ENCODE peak calls at places on chromosome 4, in five cellular contexts. M is ELF-1, C is Right ventricle myocardium inferior, J is posterior cingulate gyrus, H is sciatic nerve. T is an unnamed sample.

GRCh38 chr4:32840461-32841189 is 2120.5 kb downstream of the PCDH7 start:
- DNase-seq in H (no peak), C (no peak), M (no peak), J (no peak), T (no peak)

GRCh38 chr4:15003441-15003890 is 1.2 kb downstream of the CPEB2 start:
- DNase-seq in H (peak), C (peak), J (peak), M (no peak), T (peak)

GRCh38 chr4:165651901-165652300 is 221.1 kb upstream of the TLL1 start:
- DNase-seq in M (no peak), J (no peak), C (no peak), H (no peak), T (no peak)

GRCh38 chr4:41334182-41334581 is 77.5 kb downstream of the UCHL1 start:
- DNase-seq in M (peak), C (no peak), J (no peak), H (no peak), T (no peak)

GRCh38 chr4:24428850-24429249 is 155.5 kb downstream of the DHX15 start:
- DNase-seq in C (no peak), H (no peak), J (no peak), M (no peak), T (no peak)

GRCh38 chr4:7647932-7648812 is 213.4 kb upstream of the PSAPL1 start:
- DNase-seq in H (no peak), M (no peak), J (no peak), C (no peak), T (no peak)

GRCh38 chr4:178958725-178959440 is 1516.6 kb upstream of the AGA start:
- DNase-seq in J (no peak), H (no peak), M (no peak), C (no peak), T (no peak)

GRCh38 chr4:104394409-104394813 is 100.3 kb downstream of the CXXC4 start:
- DNase-seq in C (peak), M (no peak), J (peak), H (no peak), T (no peak)

GRCh38 chr4:1712216-1713002 is at the start of gene SLBP:
- DNase-seq in M (peak), C (peak), H (peak), J (peak), T (peak)

GRCh38 chr4:58360354-58361133 is 1250.4 kb upstream of the IGFBP7 start:
- DNase-seq in C (no peak), J (no peak), M (no peak), H (no peak), T (no peak)

GRCh38 chr4:104989363-104989762 is 157.3 kb upstream of the TET2 start:
- DNase-seq in J (no peak), H (no peak), C (no peak), M (no peak), T (no peak)

GRCh38 chr4:99404595-99405287 is 30.4 kb downstream of the ADH7 start:
- DNase-seq in H (no peak), M (no peak), C (no peak), J (no peak), T (no peak)

GRCh38 chr4:138861130-138861529 is 154.5 kb upstream of the NOCT start:
- DNase-seq in C (no peak), H (no peak), M (no peak), J (no peak), T (no peak)

GRCh38 chr4:54877006-54877405 is 219.2 kb downstream of the KIT start:
- DNase-seq in J (no peak), M (no peak), H (no peak), C (no peak), T (no peak)

GRCh38 chr4:119744580-119744979 is 116.0 kb upstream of the PDE5A start:
- DNase-seq in M (no peak), J (no peak), H (no peak), C (no peak), T (no peak)

GRCh38 chr4:72076562-72076961 is 44.8 kb downstream of the NPFFR2 start:
- DNase-seq in C (no peak), J (no peak), H (no peak), M (no peak), T (no peak)

GRCh38 chr4:159946983-159947645 is 844.2 kb downstream of the RAPGEF2 start:
- DNase-seq in J (no peak), C (no peak), H (no peak), M (no peak), T (no peak)

GRCh38 chr4:40613456-40613855 is 16.2 kb downstream of the RBM47 start:
- DNase-seq in M (no peak), J (no peak), H (no peak), C (no peak), T (no peak)

GRCh38 chr4:133565379-133565778 is 416.3 kb downstream of the PCDH10 start:
- DNase-seq in J (no peak), H (no peak), C (no peak), M (no peak), T (no peak)

GRCh38 chr4:38925492-38926418 is 58.1 kb downstream of the FAM114A1 start:
- DNase-seq in J (peak), C (no peak), M (no peak), H (no peak), T (no peak)

GRCh38 chr4:169330811-169331210 is 60.1 kb upstream of the SH3RF1 start:
- DNase-seq in C (no peak), M (no peak), J (no peak), H (no peak), T (no peak)

GRCh38 chr4:159719531-159719930 is 616.7 kb downstream of the RAPGEF2 start:
- DNase-seq in H (no peak), C (no peak), J (no peak), M (no peak), T (no peak)

GRCh38 chr4:3074846-3075651 is 568 bp downstream of the HTT start:
- DNase-seq in H (peak), C (peak), M (peak), J (no peak), T (no peak)

GRCh38 chr4:52037730-52038108 is 380 bp downstream of the SGCB start:
- DNase-seq in J (peak), C (peak), M (peak), H (peak), T (no peak)

GRCh38 chr4:98081961-98082360 is 61.3 kb downstream of the STPG2 start:
- DNase-seq in C (no peak), H (no peak), M (no peak), J (no peak), T (no peak)

GRCh38 chr4:73662709-73663546 is 42.7 kb upstream of the RASSF6 start:
- DNase-seq in H (no peak), M (no peak), C (no peak), J (no peak), T (no peak)

GRCh38 chr4:142817442-142817841 is 28.7 kb downstream of the INPP4B start:
- DNase-seq in J (no peak), M (no peak), H (no peak), C (no peak), T (no peak)

GRCh38 chr4:143559757-143560147 is 46.2 kb downstream of the SMARCA5 start:
- DNase-seq in J (no peak), C (no peak), M (no peak), H (no peak), T (no peak)

GRCh38 chr4:174658246-174658645 is 136.0 kb upstream of the HPGD start:
- DNase-seq in H (no peak), M (no peak), C (no peak), J (no peak), T (no peak)

GRCh38 chr4:3709846-3710441 is 56.2 kb upstream of the ADRA2C start:
- DNase-seq in C (peak), J (no peak), M (no peak), H (no peak), T (no peak)

GRCh38 chr4:138090918-138091659 is 151.1 kb downstream of the SLC7A11 start:
- DNase-seq in C (no peak), M (no peak), J (no peak), H (no peak), T (no peak)

GRCh38 chr4:1628892-1629703 is 55.0 kb downstream of the FAM53A start:
- DNase-seq in J (peak), C (peak), H (peak), M (peak), T (peak)

GRCh38 chr4:185710487-185710995 is 101.5 kb downstream of the SORBS2 start:
- DNase-seq in M (no peak), C (peak), H (no peak), J (no peak), T (no peak)

GRCh38 chr4:184450045-184450444 is 24.3 kb downstream of the IRF2 start:
- DNase-seq in C (no peak), J (no peak), H (no peak), M (no peak), T (no peak)

GRCh38 chr4:149719806-149720205 is 95.8 kb downstream of the IQCM start:
- DNase-seq in C (no peak), M (no peak), J (no peak), H (no peak), T (no peak)

GRCh38 chr4:41692717-41693345 is 55.7 kb downstream of the PHOX2B start:
- DNase-seq in J (peak), C (no peak), H (peak), M (peak), T (no peak)

GRCh38 chr4:83560523-83560922 is 24.6 kb downstream of the GPAT3 start:
- DNase-seq in M (no peak), J (no peak), H (no peak), C (no peak), T (no peak)

GRCh38 chr4:64022560-64022959 is 386.7 kb downstream of the TECRL start:
- DNase-seq in J (no peak), C (no peak), M (no peak), H (no peak), T (no peak)

GRCh38 chr4:54902261-54902660 is 223.1 kb downstream of the KDR start:
- DNase-seq in H (no peak), J (no peak), M (no peak), C (no peak), T (no peak)

T was measured in CD8-positive, alpha-beta T cell.